ENCODE peak calls at places on chromosome 22, in seven cellular contexts. N is NK-92 treated with Interleukin-12 subunit alpha and Interleukin-12 subunit beta, amount 100 ng/mL, for 24 hours; I is stimulated activated CD8-positive, alpha-beta memory T cell treated with anti-CD3 and anti-CD28 coated beads, Interleukin-7, amount 100 ng/mL, for 1 hour; Y is EL; H is HCT116; T is GM12892; E is head of caudate nucleus. R is an unnamed sample.
A peak's percentile ranks its signal among the peaks of the same experiment; 100 is the strongest.

GRCh38 chr22:44166448-44166847 is 14.3 kb upstream of the PARVG start:
- DNase-seq in N (no peak), I (no peak), Y (no peak), H (no peak), T (no peak), E (no peak), R (no peak)

GRCh38 chr22:38953577-38954413 is 3.6 kb upstream of the APOBEC3A start:
- DNase-seq in N (peak; percentile 59), I (no peak), Y (peak; percentile 28), H (no peak), T (peak; percentile 87), E (no peak), R (peak; percentile 81)

GRCh38 chr22:28344893-28345292 is 334.7 kb downstream of the TTC28 start:
- DNase-seq in N (no peak), I (no peak), Y (peak; percentile 4), H (no peak), T (no peak), E (no peak), R (no peak)

GRCh38 chr22:29152381-29153138 is 53.1 kb upstream of the EMID1 start:
- DNase-seq in N (no peak), I (no peak), Y (no peak), H (no peak), T (no peak), E (peak; percentile 44), R (no peak)

GRCh38 chr22:30423296-30423958 is 2.1 kb upstream of the MTFP1 start:
- DNase-seq in N (no peak), I (no peak), Y (no peak), H (no peak), T (peak; percentile 47), E (no peak), R (peak; percentile 69)

GRCh38 chr22:29121124-29121523 is 48.3 kb downstream of the KREMEN1 start:
- DNase-seq in N (no peak), I (no peak), Y (no peak), H (no peak), T (no peak), E (no peak), R (no peak)

GRCh38 chr22:27107824-27108223 is 450.4 kb downstream of the MIAT start:
- DNase-seq in N (peak; percentile 23), I (no peak), Y (peak; percentile 98), H (peak; percentile 70), T (no peak), E (peak; percentile 34), R (no peak)

GRCh38 chr22:20021196-20022181 is 579 bp downstream of the TANGO2 start:
- DNase-seq in N (no peak), I (no peak), Y (peak; percentile 45), H (no peak), T (no peak), E (peak; percentile 81), R (peak; percentile 19)

GRCh38 chr22:22487869-22488597 is 20.5 kb downstream of the ZNF280B start:
- DNase-seq in N (no peak), I (no peak), Y (no peak), H (no peak), T (no peak), E (no peak), R (no peak)

GRCh38 chr22:50544078-50544745 is 1.5 kb upstream of the KLHDC7B start:
- DNase-seq in N (peak; percentile 83), I (peak; percentile 76), Y (peak; percentile 80), H (no peak), T (peak; percentile 78), E (peak; percentile 68), R (peak; percentile 86)

GRCh38 chr22:27195104-27195503 is 537.7 kb downstream of the MIAT start:
- DNase-seq in N (no peak), I (no peak), Y (no peak), H (no peak), T (no peak), E (no peak), R (no peak)

GRCh38 chr22:27397036-27397947 is 404.3 kb downstream of the MN1 start:
- DNase-seq in N (no peak), I (no peak), Y (no peak), H (no peak), T (no peak), E (no peak), R (no peak)

GRCh38 chr22:31244044-31244942 is 32.2 kb downstream of the LIMK2 start:
- DNase-seq in N (no peak), I (no peak), Y (peak; percentile 85), H (peak; percentile 33), T (no peak), E (no peak), R (no peak)

GRCh38 chr22:37803636-37804371 is 3.9 kb upstream of the GCAT start:
- DNase-seq in N (no peak), I (no peak), Y (no peak), H (no peak), T (no peak), E (peak; percentile 11), R (no peak)

GRCh38 chr22:37560682-37561208 is 465 bp downstream of the CDC42EP1 start:
- DNase-seq in N (no peak), I (no peak), Y (peak; percentile 78), H (no peak), T (no peak), E (peak; percentile 63), R (no peak)

GRCh38 chr22:37230673-37231405 is 13.2 kb downstream of the RAC2 start:
- DNase-seq in N (peak; percentile 54), I (no peak), Y (no peak), H (no peak), T (peak; percentile 52), E (no peak), R (peak; percentile 82)

GRCh38 chr22:37777122-37777687 is 30.5 kb upstream of the GCAT start:
- DNase-seq in N (no peak), I (no peak), Y (peak; percentile 85), H (peak; percentile 84), T (peak; percentile 48), E (peak; percentile 17), R (no peak)

GRCh38 chr22:36022162-36022561 is 6.5 kb downstream of the RBFOX2 start:
- DNase-seq in N (no peak), I (no peak), Y (peak; percentile 49), H (no peak), T (no peak), E (no peak), R (no peak)

GRCh38 chr22:19632671-19633148 is 81.6 kb upstream of the SEPTIN5 start:
- DNase-seq in N (no peak), I (no peak), Y (peak; percentile 8), H (no peak), T (no peak), E (no peak), R (no peak)

GRCh38 chr22:37024339-37025157 is 5.0 kb downstream of the MPST start:
- DNase-seq in N (no peak), I (no peak), Y (no peak), H (no peak), T (no peak), E (no peak), R (no peak)

GRCh38 chr22:39467390-39467901 is 10.6 kb downstream of the MGAT3 start:
- DNase-seq in N (no peak), I (no peak), Y (no peak), H (no peak), T (no peak), E (no peak), R (no peak)

GRCh38 chr22:30265851-30266444 is 703 bp downstream of the OSM start:
- DNase-seq in N (peak; percentile 84), I (peak; percentile 72), Y (no peak), H (no peak), T (peak; percentile 81), E (no peak), R (peak; percentile 88)

GRCh38 chr22:25900390-25900789 is 158.4 kb downstream of the MYO18B start:
- DNase-seq in N (no peak), I (no peak), Y (no peak), H (no peak), T (no peak), E (no peak), R (no peak)

GRCh38 chr22:48551716-48552268 is 1275.9 kb downstream of the BRD1 start:
- DNase-seq in N (no peak), I (no peak), Y (no peak), H (no peak), T (no peak), E (no peak), R (no peak)

GRCh38 chr22:47332246-47332980 is 570.0 kb downstream of the TBC1D22A start:
- DNase-seq in N (no peak), I (no peak), Y (no peak), H (no peak), T (no peak), E (no peak), R (no peak)

GRCh38 chr22:28783786-28784671 is 11.5 kb downstream of the CCDC117 start:
- DNase-seq in N (no peak), I (no peak), Y (no peak), H (no peak), T (no peak), E (no peak), R (no peak)

GRCh38 chr22:34709641-34710040 is 356.3 kb upstream of the ISX start:
- DNase-seq in N (no peak), I (no peak), Y (no peak), H (no peak), T (no peak), E (no peak), R (no peak)

GRCh38 chr22:46535876-46536558 is 1.4 kb downstream of the CELSR1 start:
- DNase-seq in N (no peak), I (no peak), Y (no peak), H (no peak), T (no peak), E (no peak), R (no peak)

GRCh38 chr22:27799334-27800249 is 2.0 kb downstream of the MN1 start:
- DNase-seq in N (no peak), I (no peak), Y (peak; percentile 33), H (no peak), T (no peak), E (no peak), R (no peak)

R was measured in activated naive CD4-positive, alpha-beta T cell treated with Interleukin-2 at 50 U/mL for 16 hours.